ENCODE peak calls at places on chromosomes 12 and 14, in five cellular contexts. One of them, this sample, is unnamed.

GRCh38 chr14:70791971-70792370 is 17.3 kb downstream of the MAP3K9 start:
- DNase-seq in IMR-90: no peak
- DNase-seq in left lung: no peak
- DNase-seq in sciatic nerve: no peak
- DNase-seq in stimulated activated CD8-positive, alpha-beta memory T cell treated with anti-CD3 and anti-CD28 coated beads, Interleukin-4, amount 100 ng/mL, for 1 hour: no peak
- DNase-seq in this sample: no peak

GRCh38 chr12:41795910-41796309 is 348.8 kb downstream of the GXYLT1 start:
- DNase-seq in IMR-90: no peak
- DNase-seq in left lung: no peak
- DNase-seq in sciatic nerve: no peak
- DNase-seq in stimulated activated CD8-positive, alpha-beta memory T cell treated with anti-CD3 and anti-CD28 coated beads, Interleukin-4, amount 100 ng/mL, for 1 hour: no peak
- DNase-seq in this sample: no peak

GRCh38 chr12:51546102-51546501 is 44.9 kb upstream of the SCN8A start:
- DNase-seq in IMR-90: no peak
- DNase-seq in left lung: no peak
- DNase-seq in sciatic nerve: no peak
- DNase-seq in stimulated activated CD8-positive, alpha-beta memory T cell treated with anti-CD3 and anti-CD28 coated beads, Interleukin-4, amount 100 ng/mL, for 1 hour: no peak
- DNase-seq in this sample: no peak

GRCh38 chr12:12717586-12718381 is 616 bp downstream of the CDKN1B start:
- DNase-seq in IMR-90: no peak
- DNase-seq in left lung: peak
- DNase-seq in sciatic nerve: no peak
- DNase-seq in stimulated activated CD8-positive, alpha-beta memory T cell treated with anti-CD3 and anti-CD28 coated beads, Interleukin-4, amount 100 ng/mL, for 1 hour: no peak
- DNase-seq in this sample: no peak

GRCh38 chr12:122909442-122910288 is 13.7 kb upstream of the VPS37B start:
- DNase-seq in IMR-90: no peak
- DNase-seq in left lung: no peak
- DNase-seq in sciatic nerve: no peak
- DNase-seq in stimulated activated CD8-positive, alpha-beta memory T cell treated with anti-CD3 and anti-CD28 coated beads, Interleukin-4, amount 100 ng/mL, for 1 hour: no peak
- DNase-seq in this sample: no peak

GRCh38 chr12:124321040-124321481 is 26.2 kb downstream of the RFLNA start:
- DNase-seq in IMR-90: peak
- DNase-seq in left lung: peak
- DNase-seq in sciatic nerve: peak
- DNase-seq in stimulated activated CD8-positive, alpha-beta memory T cell treated with anti-CD3 and anti-CD28 coated beads, Interleukin-4, amount 100 ng/mL, for 1 hour: no peak
- DNase-seq in this sample: peak

GRCh38 chr12:105025890-105026289 is 39.8 kb downstream of the NOPCHAP1 start:
- DNase-seq in IMR-90: peak
- DNase-seq in left lung: no peak
- DNase-seq in sciatic nerve: no peak
- DNase-seq in stimulated activated CD8-positive, alpha-beta memory T cell treated with anti-CD3 and anti-CD28 coated beads, Interleukin-4, amount 100 ng/mL, for 1 hour: no peak
- DNase-seq in this sample: no peak

GRCh38 chr12:106137456-106138278 is 1.1 kb downstream of the NUAK1 start:
- DNase-seq in IMR-90: peak
- DNase-seq in left lung: no peak
- DNase-seq in sciatic nerve: no peak
- DNase-seq in stimulated activated CD8-positive, alpha-beta memory T cell treated with anti-CD3 and anti-CD28 coated beads, Interleukin-4, amount 100 ng/mL, for 1 hour: no peak
- DNase-seq in this sample: no peak

GRCh38 chr14:90936757-90937440 is 120.7 kb upstream of the TTC7B start:
- DNase-seq in IMR-90: no peak
- DNase-seq in left lung: no peak
- DNase-seq in sciatic nerve: no peak
- DNase-seq in stimulated activated CD8-positive, alpha-beta memory T cell treated with anti-CD3 and anti-CD28 coated beads, Interleukin-4, amount 100 ng/mL, for 1 hour: no peak
- DNase-seq in this sample: no peak

GRCh38 chr12:104465379-104465778 is 8.6 kb downstream of the CHST11 start:
- DNase-seq in IMR-90: no peak
- DNase-seq in left lung: no peak
- DNase-seq in sciatic nerve: no peak
- DNase-seq in stimulated activated CD8-positive, alpha-beta memory T cell treated with anti-CD3 and anti-CD28 coated beads, Interleukin-4, amount 100 ng/mL, for 1 hour: no peak
- DNase-seq in this sample: no peak

GRCh38 chr14:39339003-39339402 is 93.2 kb downstream of the FBXO33 start:
- DNase-seq in IMR-90: no peak
- DNase-seq in left lung: no peak
- DNase-seq in sciatic nerve: no peak
- DNase-seq in stimulated activated CD8-positive, alpha-beta memory T cell treated with anti-CD3 and anti-CD28 coated beads, Interleukin-4, amount 100 ng/mL, for 1 hour: no peak
- DNase-seq in this sample: peak

GRCh38 chr12:11580125-11580751 is 69.2 kb upstream of the ETV6 start:
- DNase-seq in IMR-90: peak
- DNase-seq in left lung: no peak
- DNase-seq in sciatic nerve: no peak
- DNase-seq in stimulated activated CD8-positive, alpha-beta memory T cell treated with anti-CD3 and anti-CD28 coated beads, Interleukin-4, amount 100 ng/mL, for 1 hour: no peak
- DNase-seq in this sample: peak

GRCh38 chr14:44803239-44803905 is 158.4 kb downstream of the KLHL28 start:
- DNase-seq in IMR-90: peak
- DNase-seq in left lung: no peak
- DNase-seq in sciatic nerve: no peak
- DNase-seq in stimulated activated CD8-positive, alpha-beta memory T cell treated with anti-CD3 and anti-CD28 coated beads, Interleukin-4, amount 100 ng/mL, for 1 hour: no peak
- DNase-seq in this sample: peak

GRCh38 chr14:103105580-103106168 is 11.1 kb downstream of the EXOC3L4 start:
- DNase-seq in IMR-90: no peak
- DNase-seq in left lung: no peak
- DNase-seq in sciatic nerve: no peak
- DNase-seq in stimulated activated CD8-positive, alpha-beta memory T cell treated with anti-CD3 and anti-CD28 coated beads, Interleukin-4, amount 100 ng/mL, for 1 hour: no peak
- DNase-seq in this sample: no peak

GRCh38 chr14:101476931-101477553 is 84.3 kb upstream of the DIO3 start:
- DNase-seq in IMR-90: no peak
- DNase-seq in left lung: no peak
- DNase-seq in sciatic nerve: peak
- DNase-seq in stimulated activated CD8-positive, alpha-beta memory T cell treated with anti-CD3 and anti-CD28 coated beads, Interleukin-4, amount 100 ng/mL, for 1 hour: no peak
- DNase-seq in this sample: no peak

GRCh38 chr14:85437143-85437542 is 92.8 kb upstream of the FLRT2 start:
- DNase-seq in IMR-90: peak
- DNase-seq in left lung: no peak
- DNase-seq in sciatic nerve: no peak
- DNase-seq in stimulated activated CD8-positive, alpha-beta memory T cell treated with anti-CD3 and anti-CD28 coated beads, Interleukin-4, amount 100 ng/mL, for 1 hour: no peak
- DNase-seq in this sample: peak